ENCODE peak calls at places on chromosome 17, in four cellular contexts. A is PC-9; H is hepatocyte; N is naive thymus-derived CD4-positive, alpha-beta T cell. P is an unnamed sample. For H3K27me3, the result is how much of the 10 kb centered on the place peaks cover.

GRCh38 chr17:75764711-75765421 is at the start of gene GALK1:
- DNase-seq in A (peak), H (peak), N (peak), P (peak)

GRCh38 chr17:51119415-51120356 is 982 bp downstream of the SPAG9 start:
- DNase-seq in A (peak), H (peak), N (peak), P (peak)

GRCh38 chr17:43772877-43773648 is 5.7 kb downstream of the DUSP3 start:
- DNase-seq in A (no peak), H (no peak), N (no peak), P (no peak)

GRCh38 chr17:15917021-15917438 is 27.9 kb upstream of the ADORA2B start:
- DNase-seq in A (no peak), H (no peak), N (no peak), P (no peak)

GRCh38 chr17:43526886-43527648 is 19.1 kb downstream of the ETV4 start:
- DNase-seq in A (no peak), H (no peak), N (no peak), P (no peak)

GRCh38 chr17:77100009-77100408 is 40.8 kb upstream of the SEC14L1 start:
- DNase-seq in A (no peak), H (no peak), N (no peak), P (no peak)

GRCh38 chr17:43315369-43315768 is 81.6 kb upstream of the RNU2-1 start:
- DNase-seq in A (no peak), H (no peak), N (no peak), P (no peak)

GRCh38 chr17:48593840-48594411 is 347 bp upstream of the HOXB5 start:
- DNase-seq in A (no peak), H (peak), N (peak), P (peak)

GRCh38 chr17:45305532-45306087 is 11.2 kb downstream of the MAP3K14 start:
- DNase-seq in A (no peak), H (no peak), N (no peak), P (no peak)

GRCh38 chr17:75856062-75856681 is 1.0 kb upstream of the WBP2 start:
- DNase-seq in A (peak), H (no peak), N (no peak), P (no peak)

GRCh38 chr17:39714234-39714633 is 14.4 kb downstream of the ERBB2 start:
- DNase-seq in A (no peak), H (no peak), N (no peak), P (no peak)

GRCh38 chr17:3903881-3904286 is 11.0 kb upstream of the CAMKK1 start:
- DNase-seq in A (no peak), H (no peak), N (no peak), P (peak)

GRCh38 chr17:80498242-80498919 is 22.0 kb upstream of the NPTX1 start:
- DNase-seq in A (no peak), H (no peak), N (no peak), P (peak)

GRCh38 chr17:7912927-7913524 is 3.1 kb downstream of the RNF227 start:
- DNase-seq in A (peak), H (peak), N (peak), P (peak)

GRCh38 chr17:61968757-61969156 is 41.0 kb upstream of the INTS2 start:
- DNase-seq in A (no peak), H (no peak), N (no peak), P (no peak)

GRCh38 chr17:34542700-34543336 is 36.6 kb upstream of the TMEM132E start:
- DNase-seq in A (no peak), H (peak), N (peak), P (peak)

GRCh38 chr17:28078443-28079229 is 36.2 kb downstream of the NLK start:
- DNase-seq in A (no peak), H (no peak), N (no peak), P (no peak)

DNA sequence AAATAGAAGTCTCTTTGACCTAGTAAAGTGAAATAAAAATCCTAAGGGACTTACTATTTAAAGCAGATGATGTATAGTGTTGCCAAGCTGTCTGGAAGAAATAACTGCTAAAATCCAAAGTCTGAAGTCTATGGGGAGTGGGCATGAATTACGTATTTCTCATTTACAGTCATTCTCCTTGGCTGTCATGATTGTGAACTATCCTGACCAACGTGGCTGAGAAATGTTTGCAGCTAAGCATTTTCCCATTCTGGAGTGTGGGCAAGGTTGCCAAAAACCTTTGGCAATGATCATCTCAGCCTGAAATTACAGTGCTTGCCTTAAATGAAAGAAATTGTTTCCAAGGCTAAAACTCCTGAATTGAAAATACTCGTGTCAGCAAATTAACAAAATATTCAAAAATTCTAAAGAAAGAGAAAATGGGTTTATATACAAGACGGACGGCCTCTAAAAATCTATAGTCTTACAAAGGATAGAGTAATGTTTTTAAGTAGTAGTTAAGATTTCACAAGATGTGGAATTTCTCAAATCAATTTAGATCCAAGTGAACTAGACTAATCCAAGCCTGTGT is 77.0 kb downstream of the CACNG1 start:
- DNase-seq in A (no peak), H (no peak), N (no peak), P (no peak)
- H3K4me3 ChIP-seq in A (no peak), H (no peak), N (no peak), P (no peak)

DNA sequence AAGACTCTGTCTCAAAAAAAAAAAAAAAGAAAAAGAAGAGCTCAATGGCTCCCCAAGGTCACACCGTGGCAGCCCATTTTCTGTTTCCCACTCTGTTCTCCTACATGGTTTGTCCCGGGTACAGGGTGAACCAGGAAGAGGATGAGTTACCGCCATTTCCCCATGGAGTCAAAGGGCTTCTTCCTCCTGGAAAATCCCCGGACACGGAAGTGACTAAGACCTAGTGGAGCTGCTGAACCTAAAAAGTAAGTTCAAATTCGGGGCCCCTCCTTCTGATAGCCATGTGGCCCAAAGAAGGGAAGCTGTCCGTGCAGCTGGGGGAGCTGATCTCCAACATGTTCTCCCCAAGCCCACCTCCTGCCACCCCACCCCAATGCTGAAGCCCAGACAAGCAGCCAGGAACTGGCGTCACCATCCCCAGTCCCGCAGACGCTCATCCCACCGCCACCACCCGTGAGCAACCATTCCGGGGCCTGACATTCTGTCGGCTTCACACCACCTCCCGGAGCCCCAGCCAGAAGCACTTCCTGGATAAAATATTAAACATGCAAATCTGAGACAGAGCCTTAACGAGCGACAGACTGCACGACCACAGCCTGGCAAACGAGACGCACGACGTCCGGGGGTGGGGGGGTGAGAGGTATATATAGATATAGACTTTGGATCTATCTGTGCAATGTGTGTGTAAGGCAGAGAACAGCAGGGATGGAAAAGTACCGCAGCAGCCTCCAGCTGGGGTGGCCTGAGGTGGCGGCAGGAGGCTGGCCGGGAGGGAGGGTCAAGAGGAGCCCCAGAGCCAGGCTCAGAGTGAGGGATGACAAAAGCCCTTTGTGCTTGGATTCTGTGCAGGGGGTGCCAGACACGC is 17.6 kb downstream of the EPOP start:
- DNase-seq in A (no peak), H (no peak), N (no peak), P (peak)
- H3K27me3 ChIP-seq in A (under half), H (under half), N (under half), P (under half)

GRCh38 chr17:57261084-57261461 is 4.8 kb downstream of the MSI2 start:
- DNase-seq in A (no peak), H (no peak), N (no peak), P (no peak)
- H3K4me3 ChIP-seq in A (no peak), H (no peak), N (no peak), P (no peak)

DNA sequence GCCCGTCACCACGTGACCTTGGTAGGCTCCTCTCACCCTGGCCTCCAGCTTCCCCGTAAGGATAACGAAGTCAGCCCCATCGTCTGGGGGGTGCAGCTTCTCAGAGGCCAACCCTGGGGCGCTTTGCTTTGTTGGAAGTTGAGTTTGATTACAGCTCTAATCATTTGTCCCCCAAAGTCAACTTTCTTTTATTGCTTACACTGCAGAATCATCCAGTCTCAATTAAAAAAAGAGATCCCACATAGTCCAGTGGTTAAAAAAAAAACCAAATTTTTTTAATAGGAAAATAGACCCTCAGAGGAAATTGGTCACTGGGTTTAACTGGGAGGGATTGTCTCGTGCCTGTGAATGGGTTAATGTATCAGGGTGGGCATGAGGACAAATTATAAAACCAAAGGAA is 7.8 kb upstream of the GPRC5C start:
- DNase-seq in A (no peak), H (no peak), N (no peak), P (no peak)
- H3K27me3 ChIP-seq in A (under half), H (under half), N (under half), P (under half)